ENCODE peak calls at places on chromosomes 5 and 9, in five cellular contexts. G is neural progenitor cell, K is cardiac fibroblast, M is left ventricle myocardium inferior, Z is brain microvascular endothelial cell. L is an unnamed sample.

GRCh38 chr9:37053684-37054512 is 19.8 kb upstream of the PAX5 start:
- DNase-seq in G (peak; percentile 58), K (no peak), M (no peak), Z (no peak), L (no peak)

GRCh38 chr5:176866913-176867312 is 32.2 kb downstream of the HK3 start:
- DNase-seq in G (peak; percentile 95), K (no peak), M (no peak), Z (no peak), L (no peak)

GRCh38 chr9:114278881-114279570 is 43.9 kb upstream of the ORM1 start:
- DNase-seq in G (no peak), K (peak; percentile 74), M (peak; percentile 16), Z (peak; percentile 69), L (peak; percentile 15)

GRCh38 chr9:76176176-76176575 is 218.1 kb downstream of the RFK start:
- DNase-seq in G (no peak), K (no peak), M (no peak), Z (no peak), L (no peak)

GRCh38 chr9:124209279-124209678 is 48.5 kb upstream of the NEK6 start:
- DNase-seq in G (peak; percentile 72), K (no peak), M (no peak), Z (no peak), L (no peak)

GRCh38 chr9:125428060-125428481 is 166.4 kb downstream of the GAPVD1 start:
- DNase-seq in G (no peak), K (no peak), M (no peak), Z (no peak), L (no peak)

GRCh38 chr5:4511996-4512656 is 628.0 kb upstream of the ADAMTS16 start:
- DNase-seq in G (peak; percentile 71), K (peak; percentile 1), M (peak; percentile 27), Z (no peak), L (no peak)

GRCh38 chr9:70566743-70567142 is 152.3 kb upstream of the KLF9 start:
- DNase-seq in G (peak; percentile 72), K (no peak), M (no peak), Z (no peak), L (no peak)

GRCh38 chr5:116524966-116525365 is 49.7 kb downstream of the SEMA6A start:
- DNase-seq in G (no peak), K (no peak), M (no peak), Z (no peak), L (no peak)

GRCh38 chr9:2662496-2662895 is 40.9 kb downstream of the VLDLR start:
- DNase-seq in G (peak; percentile 64), K (no peak), M (no peak), Z (no peak), L (no peak)

GRCh38 chr5:172712610-172713009 is 58.4 kb downstream of the DUSP1 start:
- DNase-seq in G (no peak), K (no peak), M (no peak), Z (no peak), L (no peak)

GRCh38 chr5:138336952-138337684 is 948 bp upstream of the FAM53C start:
- DNase-seq in G (no peak), K (peak; percentile 88), M (peak; percentile 80), Z (peak; percentile 75), L (peak; percentile 84)

GRCh38 chr9:132881826-132882225 is 3.1 kb downstream of the SPACA9 start:
- DNase-seq in G (no peak), K (no peak), M (no peak), Z (no peak), L (no peak)

GRCh38 chr5:120463026-120463770 is 902 bp upstream of the PRR16 start:
- DNase-seq in G (peak; percentile 45), K (no peak), M (no peak), Z (no peak), L (no peak)

GRCh38 chr9:1960696-1961095 is 54.5 kb upstream of the SMARCA2 start:
- DNase-seq in G (no peak), K (no peak), M (no peak), Z (no peak), L (no peak)

GRCh38 chr5:43461066-43461465 is 22.6 kb downstream of the TMEM267 start:
- DNase-seq in G (no peak), K (no peak), M (no peak), Z (no peak), L (no peak)

GRCh38 chr5:33212439-33212838 is 228.3 kb upstream of the TARS1 start:
- DNase-seq in G (no peak), K (no peak), M (no peak), Z (no peak), L (no peak)

GRCh38 chr9:75083188-75083976 is 4.6 kb downstream of the NMRK1 start:
- DNase-seq in G (peak; percentile 15), K (no peak), M (peak; percentile 25), Z (no peak), L (no peak)

GRCh38 chr9:5864446-5864845 is 26.2 kb upstream of the MLANA start:
- DNase-seq in G (peak; percentile 36), K (no peak), M (no peak), Z (no peak), L (no peak)

GRCh38 chr5:61178702-61179101 is 16.4 kb upstream of the SMIM15 start:
- DNase-seq in G (no peak), K (no peak), M (no peak), Z (no peak), L (no peak)

DNA sequence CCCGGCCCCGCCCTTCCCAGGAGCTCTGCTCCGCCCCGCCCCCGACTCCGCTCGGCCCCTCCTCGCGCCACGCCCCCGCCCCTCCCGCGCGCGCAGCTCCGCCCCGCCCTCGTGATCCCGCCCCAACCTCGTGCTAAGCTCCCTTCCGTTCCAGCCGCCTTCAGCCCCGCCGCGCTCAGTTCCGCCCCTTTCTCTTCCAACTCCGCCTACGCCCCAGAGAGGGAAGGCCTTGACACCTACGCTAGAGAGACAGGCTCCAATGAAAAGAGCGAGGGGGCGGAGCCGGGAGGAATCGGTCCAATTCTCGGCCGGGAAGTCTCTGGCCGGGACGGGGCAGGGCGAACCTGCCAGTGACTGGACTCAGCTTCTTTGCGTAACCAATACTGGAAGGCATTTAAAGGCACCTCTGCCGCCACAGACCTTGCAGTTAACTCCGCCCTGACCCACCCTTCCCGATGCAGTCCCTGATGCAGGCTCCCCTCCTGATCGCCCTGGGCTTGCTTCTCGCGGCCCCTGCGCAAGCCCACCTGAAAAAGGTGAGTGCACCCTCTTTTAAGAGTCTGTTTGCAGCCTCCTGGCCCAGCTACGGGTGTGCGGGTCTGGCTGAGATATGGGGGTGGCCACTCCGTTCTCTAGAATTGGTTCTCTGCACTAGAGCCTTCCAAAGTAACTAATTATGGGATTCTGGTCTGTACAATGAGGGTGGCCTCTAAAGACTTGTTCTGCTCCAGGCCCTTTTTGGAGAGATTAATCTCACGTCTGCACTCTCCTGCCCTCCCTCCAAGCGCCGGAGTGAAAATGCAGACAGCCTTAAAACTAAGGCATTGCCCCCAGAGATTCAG is at the start of gene GM2A:
- DNase-seq in G (peak; percentile 99), K (peak; percentile 100), M (peak; percentile 99), Z (peak; percentile 99), L (peak; percentile 99)
- TF ChIP-seq CTCF in G (no peak), K (no peak), M (no peak), Z (no peak), L (no peak)

GRCh38 chr9:95862343-95862742 is 13.1 kb upstream of the ERCC6L2 start:
- DNase-seq in G (no peak), K (no peak), M (no peak), Z (no peak), L (no peak)
- TF ChIP-seq CTCF in G (no peak), K (no peak), M (no peak), Z (no peak), L (no peak)

DNA sequence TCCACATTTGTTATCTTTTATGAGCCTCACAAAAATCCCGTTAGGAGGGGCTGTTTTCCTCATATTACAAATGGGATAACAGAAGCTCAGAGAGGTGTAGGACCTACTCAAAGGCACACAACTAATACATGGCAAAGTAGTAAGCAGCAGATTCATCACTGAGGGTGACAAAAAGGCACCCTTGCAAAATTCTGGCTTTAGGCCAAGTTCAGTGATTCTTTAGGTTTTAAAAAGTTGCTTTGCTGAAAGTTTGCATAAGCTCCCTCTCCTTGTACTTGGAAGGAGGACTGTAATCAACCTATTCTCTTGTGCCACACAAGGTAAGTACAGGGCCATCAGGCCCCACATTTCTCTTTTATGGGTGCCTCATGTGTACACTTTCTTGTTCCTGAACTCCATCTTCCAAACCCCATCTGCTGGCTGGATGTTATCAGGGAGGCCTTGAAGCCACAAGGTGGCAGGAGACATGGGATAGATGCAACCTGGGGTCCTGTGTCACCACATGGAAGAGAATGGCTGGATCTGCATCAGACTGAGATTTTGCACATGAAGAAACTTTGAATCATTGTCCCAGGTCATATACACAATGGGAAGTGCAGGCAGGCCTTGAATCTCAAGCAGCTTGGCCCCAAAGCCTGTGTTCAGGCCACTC is 311.6 kb downstream of the MSX2 start:
- DNase-seq in G (no peak), K (no peak), M (no peak), Z (no peak), L (no peak)
- TF ChIP-seq CTCF in G (peak; percentile 7), K (no peak), M (no peak), Z (no peak), L (no peak)

DNA sequence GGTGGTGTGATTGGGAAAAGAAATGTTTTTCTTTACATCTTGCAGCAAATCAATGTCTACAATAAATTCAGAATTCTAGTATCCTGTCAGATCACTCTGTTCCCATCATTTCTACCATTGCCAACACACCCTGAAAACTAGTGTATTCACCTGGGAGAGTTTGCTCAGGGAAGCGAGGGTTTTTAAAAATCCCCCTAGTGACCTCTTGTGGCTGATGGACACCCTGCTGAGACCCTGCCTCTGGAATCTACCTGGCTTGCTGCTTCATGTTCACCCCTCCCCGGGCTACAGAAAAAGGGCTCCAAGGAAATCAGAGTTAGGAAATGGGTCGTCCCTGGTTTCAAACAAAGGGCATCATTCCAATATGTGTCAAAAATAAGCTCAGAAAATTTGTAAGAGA is 21.4 kb upstream of the ALDOB start:
- DNase-seq in G (peak; percentile 29), K (no peak), M (no peak), Z (no peak), L (no peak)
- TF ChIP-seq CTCF in G (no peak), K (no peak), M (peak; percentile 45), Z (peak; percentile 16), L (no peak)

L was measured in uterus.